ENCODE peak calls at places on chromosomes 3 and 15, in eight cellular contexts. B is activated T-cell treated with anti-CD3 and anti-CD28 coated beads for 48 hours, G is neural progenitor cell, I is psoas muscle, O is T-cell, H is T-helper 17 cell, X is NCI-H774, C is myocyte. U is an unnamed sample.

GRCh38 chr3:54756330-54756731 is 171.5 kb downstream of the LRTM1 start:
- DNase-seq in B (no peak), G (no peak), I (no peak), O (no peak), H (no peak), X (no peak), C (no peak), U (peak; percentile 47)

GRCh38 chr3:106305882-106306445 is 437.2 kb upstream of the CBLB start:
- DNase-seq in B (no peak), G (no peak), I (no peak), O (no peak), H (no peak), X (no peak), C (no peak), U (no peak)

GRCh38 chr3:136818191-136818850 is 605 bp upstream of the SLC35G2 start:
- DNase-seq in B (peak; percentile 43), G (peak; percentile 13), I (no peak), O (no peak), H (no peak), X (peak; percentile 80), C (peak; percentile 34), U (peak; percentile 64)

GRCh38 chr3:87207500-87207899 is 19.6 kb upstream of the CHMP2B start:
- DNase-seq in B (no peak), G (no peak), I (no peak), O (no peak), H (no peak), X (no peak), C (no peak), U (no peak)

GRCh38 chr15:55820043-55820442 is 77.1 kb upstream of the PRTG start:
- DNase-seq in B (no peak), G (no peak), I (no peak), O (no peak), H (no peak), X (no peak), C (no peak), U (no peak)

GRCh38 chr15:83200162-83200561 is 7.5 kb downstream of the HDGFL3 start:
- DNase-seq in B (no peak), G (no peak), I (no peak), O (no peak), H (no peak), X (no peak), C (peak; percentile 64), U (peak; percentile 30)

GRCh38 chr3:73401058-73401457 is 223.7 kb downstream of the PDZRN3 start:
- DNase-seq in B (no peak), G (no peak), I (no peak), O (no peak), H (no peak), X (no peak), C (no peak), U (peak; percentile 77)

GRCh38 chr3:144084929-144085328 is 113.3 kb downstream of the DIPK2A start:
- DNase-seq in B (no peak), G (no peak), I (no peak), O (no peak), H (no peak), X (no peak), C (no peak), U (no peak)

GRCh38 chr15:40445411-40446055 is 4.8 kb downstream of the BAHD1 start:
- DNase-seq in B (no peak), G (no peak), I (no peak), O (no peak), H (no peak), X (no peak), C (no peak), U (peak; percentile 91)

GRCh38 chr15:64858136-64858535 is 16.4 kb downstream of the PLEKHO2 start:
- DNase-seq in B (no peak), G (no peak), I (no peak), O (no peak), H (no peak), X (no peak), C (no peak), U (no peak)

GRCh38 chr15:37015476-37015875 is 84.9 kb downstream of the MEIS2 start:
- DNase-seq in B (no peak), G (peak; percentile 43), I (no peak), O (no peak), H (no peak), X (no peak), C (no peak), U (no peak)

GRCh38 chr15:54960266-54960665 is 236.5 kb downstream of the RSL24D1 start:
- DNase-seq in B (no peak), G (no peak), I (no peak), O (no peak), H (no peak), X (no peak), C (no peak), U (no peak)

GRCh38 chr3:50687127-50687751 is 12.5 kb downstream of the DOCK3 start:
- DNase-seq in B (no peak), G (no peak), I (no peak), O (no peak), H (no peak), X (no peak), C (peak; percentile 51), U (no peak)

GRCh38 chr3:173225351-173225750 is 84.3 kb upstream of the SPATA16 start:
- DNase-seq in B (no peak), G (no peak), I (no peak), O (no peak), H (no peak), X (no peak), C (no peak), U (no peak)

GRCh38 chr15:100009372-100009771 is 276.1 kb upstream of the LYSMD4 start:
- DNase-seq in B (no peak), G (no peak), I (no peak), O (no peak), H (no peak), X (no peak), C (no peak), U (no peak)

GRCh38 chr3:119681279-119681678 is 4.1 kb upstream of the COX17 start:
- DNase-seq in B (no peak), G (peak; percentile 25), I (no peak), O (no peak), H (no peak), X (no peak), C (peak; percentile 55), U (peak; percentile 49)

GRCh38 chr15:59443341-59444081 is 5.5 kb downstream of the FAM81A start:
- DNase-seq in B (no peak), G (peak; percentile 22), I (no peak), O (no peak), H (no peak), X (no peak), C (no peak), U (no peak)

GRCh38 chr3:112604536-112604935 is 36.4 kb downstream of the CCDC80 start:
- DNase-seq in B (no peak), G (no peak), I (no peak), O (no peak), H (no peak), X (no peak), C (peak; percentile 74), U (peak; percentile 89)

GRCh38 chr3:129663045-129663446 is 56.6 kb upstream of the PLXND1 start:
- DNase-seq in B (no peak), G (peak; percentile 11), I (no peak), O (no peak), H (no peak), X (no peak), C (peak; percentile 71), U (no peak)

GRCh38 chr3:156509209-156510174 is 45.4 kb downstream of the SSR3 start:
- DNase-seq in B (no peak), G (peak; percentile 61), I (no peak), O (no peak), H (no peak), X (peak; percentile 40), C (peak; percentile 74), U (peak; percentile 74)

GRCh38 chr3:156433138-156433537 is 121.8 kb downstream of the SSR3 start:
- DNase-seq in B (no peak), G (no peak), I (no peak), O (no peak), H (no peak), X (no peak), C (no peak), U (peak; percentile 22)

GRCh38 chr3:69231929-69232437 is 109.6 kb upstream of the LMOD3 start:
- DNase-seq in B (no peak), G (no peak), I (no peak), O (no peak), H (no peak), X (peak; percentile 20), C (peak; percentile 80), U (peak; percentile 73)

GRCh38 chr3:13535526-13535875 is 13.4 kb upstream of the FBLN2 start:
- DNase-seq in B (no peak), G (no peak), I (no peak), O (no peak), H (no peak), X (no peak), C (no peak), U (no peak)

GRCh38 chr3:192751148-192751547 is 23.8 kb upstream of the FGF12 start:
- DNase-seq in B (no peak), G (no peak), I (no peak), O (no peak), H (no peak), X (no peak), C (no peak), U (no peak)

GRCh38 chr15:68431037-68431791 is 749 bp downstream of the ITGA11 start:
- DNase-seq in B (no peak), G (peak; percentile 55), I (peak; percentile 72), O (no peak), H (no peak), X (no peak), C (no peak), U (no peak)

U was measured in fibroblast of villous mesenchyme.